ENCODE peak calls at places on chromosomes 5 and 9, in nine cellular contexts. One of them, this sample, is unnamed.

GRCh38 chr5:178230879-178231735 is 1.5 kb downstream of the PHYKPL start:
- DNase-seq in activated CD8-positive, alpha-beta memory T cell treated with anti-CD3 and anti-CD28 coated beads for 4 hours: no peak
- DNase-seq in stimulated activated CD4-positive, alpha-beta T cell treated with anti-CD3 and anti-CD28 coated beads, Interleukin-2, amount 100 ng/mL, for 48 hours: no peak
- DNase-seq in stimulated activated CD8-positive, alpha-beta memory T cell treated with anti-CD3 and anti-CD28 coated beads, Interleukin-4, amount 100 ng/mL, for 1 hour: no peak
- DNase-seq in ovary: no peak
- DNase-seq in iPS DF 6.9: no peak
- DNase-seq in mesothelial cell of epicardium: no peak
- DNase-seq in MV-4-11: no peak
- DNase-seq in NB4: no peak
- DNase-seq in this sample: peak

GRCh38 chr9:26131891-26132290 is 453.6 kb upstream of the TUSC1 start:
- DNase-seq in stimulated activated CD4-positive, alpha-beta T cell treated with anti-CD3 and anti-CD28 coated beads, Interleukin-2, amount 100 ng/mL, for 48 hours: no peak
- DNase-seq in NB4: no peak
- DNase-seq in activated CD8-positive, alpha-beta memory T cell treated with anti-CD3 and anti-CD28 coated beads for 4 hours: no peak
- DNase-seq in MV-4-11: no peak
- DNase-seq in mesothelial cell of epicardium: no peak
- DNase-seq in ovary: no peak
- DNase-seq in stimulated activated CD8-positive, alpha-beta memory T cell treated with anti-CD3 and anti-CD28 coated beads, Interleukin-4, amount 100 ng/mL, for 1 hour: no peak
- DNase-seq in iPS DF 6.9: no peak
- DNase-seq in this sample: no peak

GRCh38 chr5:68436686-68437520 is 221.3 kb downstream of the PIK3R1 start:
- DNase-seq in MV-4-11: no peak
- DNase-seq in stimulated activated CD4-positive, alpha-beta T cell treated with anti-CD3 and anti-CD28 coated beads, Interleukin-2, amount 100 ng/mL, for 48 hours: no peak
- DNase-seq in stimulated activated CD8-positive, alpha-beta memory T cell treated with anti-CD3 and anti-CD28 coated beads, Interleukin-4, amount 100 ng/mL, for 1 hour: no peak
- DNase-seq in mesothelial cell of epicardium: no peak
- DNase-seq in activated CD8-positive, alpha-beta memory T cell treated with anti-CD3 and anti-CD28 coated beads for 4 hours: no peak
- DNase-seq in NB4: no peak
- DNase-seq in iPS DF 6.9: no peak
- DNase-seq in ovary: no peak
- DNase-seq in this sample: peak

GRCh38 chr9:35664531-35665470 is at the start of gene ARHGEF39:
- DNase-seq in stimulated activated CD4-positive, alpha-beta T cell treated with anti-CD3 and anti-CD28 coated beads, Interleukin-2, amount 100 ng/mL, for 48 hours: peak
- DNase-seq in activated CD8-positive, alpha-beta memory T cell treated with anti-CD3 and anti-CD28 coated beads for 4 hours: no peak
- DNase-seq in stimulated activated CD8-positive, alpha-beta memory T cell treated with anti-CD3 and anti-CD28 coated beads, Interleukin-4, amount 100 ng/mL, for 1 hour: no peak
- DNase-seq in iPS DF 6.9: no peak
- DNase-seq in ovary: peak
- DNase-seq in mesothelial cell of epicardium: peak
- DNase-seq in NB4: peak
- DNase-seq in MV-4-11: peak
- DNase-seq in this sample: peak

GRCh38 chr5:61322738-61323429 is 9.2 kb upstream of the ZSWIM6 start:
- DNase-seq in MV-4-11: peak
- DNase-seq in ovary: no peak
- DNase-seq in iPS DF 6.9: no peak
- DNase-seq in NB4: no peak
- DNase-seq in stimulated activated CD8-positive, alpha-beta memory T cell treated with anti-CD3 and anti-CD28 coated beads, Interleukin-4, amount 100 ng/mL, for 1 hour: no peak
- DNase-seq in activated CD8-positive, alpha-beta memory T cell treated with anti-CD3 and anti-CD28 coated beads for 4 hours: no peak
- DNase-seq in mesothelial cell of epicardium: no peak
- DNase-seq in stimulated activated CD4-positive, alpha-beta T cell treated with anti-CD3 and anti-CD28 coated beads, Interleukin-2, amount 100 ng/mL, for 48 hours: no peak
- DNase-seq in this sample: peak

GRCh38 chr9:3894764-3895163 is 369.0 kb upstream of the RFX3 start:
- DNase-seq in iPS DF 6.9: no peak
- DNase-seq in NB4: no peak
- DNase-seq in ovary: no peak
- DNase-seq in mesothelial cell of epicardium: no peak
- DNase-seq in activated CD8-positive, alpha-beta memory T cell treated with anti-CD3 and anti-CD28 coated beads for 4 hours: no peak
- DNase-seq in stimulated activated CD8-positive, alpha-beta memory T cell treated with anti-CD3 and anti-CD28 coated beads, Interleukin-4, amount 100 ng/mL, for 1 hour: no peak
- DNase-seq in MV-4-11: no peak
- DNase-seq in stimulated activated CD4-positive, alpha-beta T cell treated with anti-CD3 and anti-CD28 coated beads, Interleukin-2, amount 100 ng/mL, for 48 hours: no peak
- DNase-seq in this sample: peak

GRCh38 chr5:120533581-120533980 is 69.5 kb downstream of the PRR16 start:
- DNase-seq in stimulated activated CD4-positive, alpha-beta T cell treated with anti-CD3 and anti-CD28 coated beads, Interleukin-2, amount 100 ng/mL, for 48 hours: no peak
- DNase-seq in activated CD8-positive, alpha-beta memory T cell treated with anti-CD3 and anti-CD28 coated beads for 4 hours: no peak
- DNase-seq in mesothelial cell of epicardium: no peak
- DNase-seq in NB4: no peak
- DNase-seq in iPS DF 6.9: no peak
- DNase-seq in MV-4-11: no peak
- DNase-seq in ovary: peak
- DNase-seq in stimulated activated CD8-positive, alpha-beta memory T cell treated with anti-CD3 and anti-CD28 coated beads, Interleukin-4, amount 100 ng/mL, for 1 hour: no peak
- DNase-seq in this sample: no peak

GRCh38 chr9:91589101-91589553 is 165.5 kb upstream of the NFIL3 start:
- DNase-seq in MV-4-11: no peak
- DNase-seq in activated CD8-positive, alpha-beta memory T cell treated with anti-CD3 and anti-CD28 coated beads for 4 hours: no peak
- DNase-seq in stimulated activated CD4-positive, alpha-beta T cell treated with anti-CD3 and anti-CD28 coated beads, Interleukin-2, amount 100 ng/mL, for 48 hours: no peak
- DNase-seq in NB4: peak
- DNase-seq in stimulated activated CD8-positive, alpha-beta memory T cell treated with anti-CD3 and anti-CD28 coated beads, Interleukin-4, amount 100 ng/mL, for 1 hour: no peak
- DNase-seq in ovary: peak
- DNase-seq in mesothelial cell of epicardium: peak
- DNase-seq in iPS DF 6.9: no peak
- DNase-seq in this sample: no peak

GRCh38 chr5:120516799-120517198 is 52.7 kb downstream of the PRR16 start:
- DNase-seq in iPS DF 6.9: no peak
- DNase-seq in MV-4-11: no peak
- DNase-seq in stimulated activated CD4-positive, alpha-beta T cell treated with anti-CD3 and anti-CD28 coated beads, Interleukin-2, amount 100 ng/mL, for 48 hours: no peak
- DNase-seq in ovary: no peak
- DNase-seq in activated CD8-positive, alpha-beta memory T cell treated with anti-CD3 and anti-CD28 coated beads for 4 hours: no peak
- DNase-seq in NB4: no peak
- DNase-seq in mesothelial cell of epicardium: no peak
- DNase-seq in stimulated activated CD8-positive, alpha-beta memory T cell treated with anti-CD3 and anti-CD28 coated beads, Interleukin-4, amount 100 ng/mL, for 1 hour: no peak
- DNase-seq in this sample: peak

GRCh38 chr5:174829511-174829864 is 105.1 kb downstream of the MSX2 start:
- DNase-seq in mesothelial cell of epicardium: no peak
- DNase-seq in ovary: no peak
- DNase-seq in stimulated activated CD4-positive, alpha-beta T cell treated with anti-CD3 and anti-CD28 coated beads, Interleukin-2, amount 100 ng/mL, for 48 hours: no peak
- DNase-seq in MV-4-11: no peak
- DNase-seq in stimulated activated CD8-positive, alpha-beta memory T cell treated with anti-CD3 and anti-CD28 coated beads, Interleukin-4, amount 100 ng/mL, for 1 hour: no peak
- DNase-seq in activated CD8-positive, alpha-beta memory T cell treated with anti-CD3 and anti-CD28 coated beads for 4 hours: no peak
- DNase-seq in iPS DF 6.9: no peak
- DNase-seq in NB4: no peak
- DNase-seq in this sample: no peak

GRCh38 chr5:1958211-1959010 is 75.7 kb upstream of the IRX4 start:
- DNase-seq in NB4: no peak
- DNase-seq in iPS DF 6.9: no peak
- DNase-seq in MV-4-11: no peak
- DNase-seq in activated CD8-positive, alpha-beta memory T cell treated with anti-CD3 and anti-CD28 coated beads for 4 hours: no peak
- DNase-seq in ovary: no peak
- DNase-seq in mesothelial cell of epicardium: no peak
- DNase-seq in stimulated activated CD4-positive, alpha-beta T cell treated with anti-CD3 and anti-CD28 coated beads, Interleukin-2, amount 100 ng/mL, for 48 hours: no peak
- DNase-seq in stimulated activated CD8-positive, alpha-beta memory T cell treated with anti-CD3 and anti-CD28 coated beads, Interleukin-4, amount 100 ng/mL, for 1 hour: no peak
- DNase-seq in this sample: no peak

GRCh38 chr5:10760033-10760975 is 730 bp downstream of the DAP start:
- DNase-seq in ovary: peak
- DNase-seq in stimulated activated CD4-positive, alpha-beta T cell treated with anti-CD3 and anti-CD28 coated beads, Interleukin-2, amount 100 ng/mL, for 48 hours: peak
- DNase-seq in NB4: peak
- DNase-seq in activated CD8-positive, alpha-beta memory T cell treated with anti-CD3 and anti-CD28 coated beads for 4 hours: no peak
- DNase-seq in mesothelial cell of epicardium: peak
- DNase-seq in stimulated activated CD8-positive, alpha-beta memory T cell treated with anti-CD3 and anti-CD28 coated beads, Interleukin-4, amount 100 ng/mL, for 1 hour: no peak
- DNase-seq in MV-4-11: peak
- DNase-seq in iPS DF 6.9: no peak
- DNase-seq in this sample: peak

GRCh38 chr5:108315829-108316228 is 66.1 kb downstream of the FBXL17 start:
- DNase-seq in ovary: no peak
- DNase-seq in stimulated activated CD4-positive, alpha-beta T cell treated with anti-CD3 and anti-CD28 coated beads, Interleukin-2, amount 100 ng/mL, for 48 hours: no peak
- DNase-seq in NB4: no peak
- DNase-seq in iPS DF 6.9: no peak
- DNase-seq in stimulated activated CD8-positive, alpha-beta memory T cell treated with anti-CD3 and anti-CD28 coated beads, Interleukin-4, amount 100 ng/mL, for 1 hour: no peak
- DNase-seq in MV-4-11: no peak
- DNase-seq in mesothelial cell of epicardium: no peak
- DNase-seq in activated CD8-positive, alpha-beta memory T cell treated with anti-CD3 and anti-CD28 coated beads for 4 hours: no peak
- DNase-seq in this sample: no peak

GRCh38 chr5:89071101-89071940 is 188.3 kb upstream of the MEF2C start:
- DNase-seq in iPS DF 6.9: no peak
- DNase-seq in activated CD8-positive, alpha-beta memory T cell treated with anti-CD3 and anti-CD28 coated beads for 4 hours: no peak
- DNase-seq in MV-4-11: no peak
- DNase-seq in ovary: no peak
- DNase-seq in stimulated activated CD8-positive, alpha-beta memory T cell treated with anti-CD3 and anti-CD28 coated beads, Interleukin-4, amount 100 ng/mL, for 1 hour: no peak
- DNase-seq in stimulated activated CD4-positive, alpha-beta T cell treated with anti-CD3 and anti-CD28 coated beads, Interleukin-2, amount 100 ng/mL, for 48 hours: no peak
- DNase-seq in NB4: no peak
- DNase-seq in mesothelial cell of epicardium: no peak
- DNase-seq in this sample: no peak

GRCh38 chr9:99184073-99184426 is 37.7 kb downstream of the ALG2 start:
- DNase-seq in ovary: peak
- DNase-seq in iPS DF 6.9: no peak
- DNase-seq in MV-4-11: no peak
- DNase-seq in stimulated activated CD4-positive, alpha-beta T cell treated with anti-CD3 and anti-CD28 coated beads, Interleukin-2, amount 100 ng/mL, for 48 hours: no peak
- DNase-seq in stimulated activated CD8-positive, alpha-beta memory T cell treated with anti-CD3 and anti-CD28 coated beads, Interleukin-4, amount 100 ng/mL, for 1 hour: no peak
- DNase-seq in NB4: no peak
- DNase-seq in mesothelial cell of epicardium: no peak
- DNase-seq in activated CD8-positive, alpha-beta memory T cell treated with anti-CD3 and anti-CD28 coated beads for 4 hours: no peak
- DNase-seq in this sample: no peak

GRCh38 chr5:34053133-34053532 is 10.1 kb upstream of the C1QTNF3 start:
- DNase-seq in activated CD8-positive, alpha-beta memory T cell treated with anti-CD3 and anti-CD28 coated beads for 4 hours: no peak
- DNase-seq in stimulated activated CD8-positive, alpha-beta memory T cell treated with anti-CD3 and anti-CD28 coated beads, Interleukin-4, amount 100 ng/mL, for 1 hour: no peak
- DNase-seq in NB4: no peak
- DNase-seq in stimulated activated CD4-positive, alpha-beta T cell treated with anti-CD3 and anti-CD28 coated beads, Interleukin-2, amount 100 ng/mL, for 48 hours: no peak
- DNase-seq in MV-4-11: no peak
- DNase-seq in ovary: no peak
- DNase-seq in mesothelial cell of epicardium: no peak
- DNase-seq in iPS DF 6.9: no peak
- DNase-seq in this sample: peak

GRCh38 chr5:148831590-148832565 is 5.5 kb downstream of the ADRB2 start:
- DNase-seq in mesothelial cell of epicardium: no peak
- DNase-seq in stimulated activated CD4-positive, alpha-beta T cell treated with anti-CD3 and anti-CD28 coated beads, Interleukin-2, amount 100 ng/mL, for 48 hours: no peak
- DNase-seq in ovary: no peak
- DNase-seq in MV-4-11: peak
- DNase-seq in NB4: peak
- DNase-seq in stimulated activated CD8-positive, alpha-beta memory T cell treated with anti-CD3 and anti-CD28 coated beads, Interleukin-4, amount 100 ng/mL, for 1 hour: no peak
- DNase-seq in iPS DF 6.9: no peak
- DNase-seq in activated CD8-positive, alpha-beta memory T cell treated with anti-CD3 and anti-CD28 coated beads for 4 hours: no peak
- DNase-seq in this sample: no peak

GRCh38 chr5:140298183-140298601 is 4.7 kb downstream of the PFDN1 start:
- DNase-seq in iPS DF 6.9: no peak
- DNase-seq in stimulated activated CD8-positive, alpha-beta memory T cell treated with anti-CD3 and anti-CD28 coated beads, Interleukin-4, amount 100 ng/mL, for 1 hour: no peak
- DNase-seq in MV-4-11: no peak
- DNase-seq in activated CD8-positive, alpha-beta memory T cell treated with anti-CD3 and anti-CD28 coated beads for 4 hours: no peak
- DNase-seq in NB4: no peak
- DNase-seq in ovary: no peak
- DNase-seq in stimulated activated CD4-positive, alpha-beta T cell treated with anti-CD3 and anti-CD28 coated beads, Interleukin-2, amount 100 ng/mL, for 48 hours: no peak
- DNase-seq in mesothelial cell of epicardium: no peak
- DNase-seq in this sample: peak

GRCh38 chr9:93098236-93098946 is 2.4 kb downstream of the CARD19 start:
- DNase-seq in activated CD8-positive, alpha-beta memory T cell treated with anti-CD3 and anti-CD28 coated beads for 4 hours: peak
- DNase-seq in NB4: peak
- DNase-seq in stimulated activated CD4-positive, alpha-beta T cell treated with anti-CD3 and anti-CD28 coated beads, Interleukin-2, amount 100 ng/mL, for 48 hours: peak
- DNase-seq in ovary: peak
- DNase-seq in iPS DF 6.9: no peak
- DNase-seq in MV-4-11: peak
- DNase-seq in stimulated activated CD8-positive, alpha-beta memory T cell treated with anti-CD3 and anti-CD28 coated beads, Interleukin-4, amount 100 ng/mL, for 1 hour: peak
- DNase-seq in mesothelial cell of epicardium: no peak
- DNase-seq in this sample: peak

GRCh38 chr9:104817437-104817836 is 53.5 kb downstream of the NIPSNAP3B start:
- DNase-seq in iPS DF 6.9: no peak
- DNase-seq in activated CD8-positive, alpha-beta memory T cell treated with anti-CD3 and anti-CD28 coated beads for 4 hours: no peak
- DNase-seq in stimulated activated CD4-positive, alpha-beta T cell treated with anti-CD3 and anti-CD28 coated beads, Interleukin-2, amount 100 ng/mL, for 48 hours: no peak
- DNase-seq in stimulated activated CD8-positive, alpha-beta memory T cell treated with anti-CD3 and anti-CD28 coated beads, Interleukin-4, amount 100 ng/mL, for 1 hour: no peak
- DNase-seq in NB4: no peak
- DNase-seq in ovary: no peak
- DNase-seq in MV-4-11: no peak
- DNase-seq in mesothelial cell of epicardium: no peak
- DNase-seq in this sample: no peak

GRCh38 chr5:60652206-60652605 is 47.8 kb downstream of the DEPDC1B start:
- DNase-seq in mesothelial cell of epicardium: no peak
- DNase-seq in ovary: no peak
- DNase-seq in stimulated activated CD4-positive, alpha-beta T cell treated with anti-CD3 and anti-CD28 coated beads, Interleukin-2, amount 100 ng/mL, for 48 hours: no peak
- DNase-seq in iPS DF 6.9: no peak
- DNase-seq in MV-4-11: peak
- DNase-seq in stimulated activated CD8-positive, alpha-beta memory T cell treated with anti-CD3 and anti-CD28 coated beads, Interleukin-4, amount 100 ng/mL, for 1 hour: no peak
- DNase-seq in NB4: peak
- DNase-seq in activated CD8-positive, alpha-beta memory T cell treated with anti-CD3 and anti-CD28 coated beads for 4 hours: no peak
- DNase-seq in this sample: peak

GRCh38 chr5:149667084-149667826 is 62.9 kb upstream of the PPARGC1B start:
- DNase-seq in iPS DF 6.9: peak
- DNase-seq in stimulated activated CD4-positive, alpha-beta T cell treated with anti-CD3 and anti-CD28 coated beads, Interleukin-2, amount 100 ng/mL, for 48 hours: peak
- DNase-seq in activated CD8-positive, alpha-beta memory T cell treated with anti-CD3 and anti-CD28 coated beads for 4 hours: no peak
- DNase-seq in ovary: no peak
- DNase-seq in NB4: peak
- DNase-seq in MV-4-11: peak
- DNase-seq in stimulated activated CD8-positive, alpha-beta memory T cell treated with anti-CD3 and anti-CD28 coated beads, Interleukin-4, amount 100 ng/mL, for 1 hour: no peak
- DNase-seq in mesothelial cell of epicardium: no peak
- DNase-seq in this sample: peak

GRCh38 chr9:134408939-134409737 is 82.9 kb downstream of the RXRA start:
- DNase-seq in activated CD8-positive, alpha-beta memory T cell treated with anti-CD3 and anti-CD28 coated beads for 4 hours: no peak
- DNase-seq in MV-4-11: peak
- DNase-seq in stimulated activated CD4-positive, alpha-beta T cell treated with anti-CD3 and anti-CD28 coated beads, Interleukin-2, amount 100 ng/mL, for 48 hours: no peak
- DNase-seq in stimulated activated CD8-positive, alpha-beta memory T cell treated with anti-CD3 and anti-CD28 coated beads, Interleukin-4, amount 100 ng/mL, for 1 hour: no peak
- DNase-seq in mesothelial cell of epicardium: no peak
- DNase-seq in ovary: no peak
- DNase-seq in iPS DF 6.9: no peak
- DNase-seq in NB4: peak
- DNase-seq in this sample: no peak

GRCh38 chr9:21789541-21790037 is 12.8 kb upstream of the MTAP start:
- DNase-seq in mesothelial cell of epicardium: no peak
- DNase-seq in stimulated activated CD4-positive, alpha-beta T cell treated with anti-CD3 and anti-CD28 coated beads, Interleukin-2, amount 100 ng/mL, for 48 hours: no peak
- DNase-seq in MV-4-11: peak
- DNase-seq in ovary: peak
- DNase-seq in iPS DF 6.9: peak
- DNase-seq in activated CD8-positive, alpha-beta memory T cell treated with anti-CD3 and anti-CD28 coated beads for 4 hours: no peak
- DNase-seq in NB4: no peak
- DNase-seq in stimulated activated CD8-positive, alpha-beta memory T cell treated with anti-CD3 and anti-CD28 coated beads, Interleukin-4, amount 100 ng/mL, for 1 hour: no peak
- DNase-seq in this sample: peak

GRCh38 chr5:34576849-34577248 is 79.3 kb upstream of the RAI14 start:
- DNase-seq in stimulated activated CD8-positive, alpha-beta memory T cell treated with anti-CD3 and anti-CD28 coated beads, Interleukin-4, amount 100 ng/mL, for 1 hour: no peak
- DNase-seq in NB4: no peak
- DNase-seq in iPS DF 6.9: no peak
- DNase-seq in MV-4-11: no peak
- DNase-seq in activated CD8-positive, alpha-beta memory T cell treated with anti-CD3 and anti-CD28 coated beads for 4 hours: no peak
- DNase-seq in ovary: no peak
- DNase-seq in mesothelial cell of epicardium: no peak
- DNase-seq in stimulated activated CD4-positive, alpha-beta T cell treated with anti-CD3 and anti-CD28 coated beads, Interleukin-2, amount 100 ng/mL, for 48 hours: no peak
- DNase-seq in this sample: no peak

GRCh38 chr5:77209495-77210090 is 887 bp upstream of the PDE8B start:
- DNase-seq in activated CD8-positive, alpha-beta memory T cell treated with anti-CD3 and anti-CD28 coated beads for 4 hours: no peak
- DNase-seq in NB4: no peak
- DNase-seq in mesothelial cell of epicardium: no peak
- DNase-seq in MV-4-11: no peak
- DNase-seq in ovary: no peak
- DNase-seq in iPS DF 6.9: no peak
- DNase-seq in stimulated activated CD4-positive, alpha-beta T cell treated with anti-CD3 and anti-CD28 coated beads, Interleukin-2, amount 100 ng/mL, for 48 hours: no peak
- DNase-seq in stimulated activated CD8-positive, alpha-beta memory T cell treated with anti-CD3 and anti-CD28 coated beads, Interleukin-4, amount 100 ng/mL, for 1 hour: no peak
- DNase-seq in this sample: no peak

GRCh38 chr9:32698706-32699277 is 63.3 kb upstream of the TAF1L start:
- DNase-seq in mesothelial cell of epicardium: no peak
- DNase-seq in ovary: no peak
- DNase-seq in NB4: no peak
- DNase-seq in iPS DF 6.9: no peak
- DNase-seq in stimulated activated CD8-positive, alpha-beta memory T cell treated with anti-CD3 and anti-CD28 coated beads, Interleukin-4, amount 100 ng/mL, for 1 hour: no peak
- DNase-seq in stimulated activated CD4-positive, alpha-beta T cell treated with anti-CD3 and anti-CD28 coated beads, Interleukin-2, amount 100 ng/mL, for 48 hours: no peak
- DNase-seq in MV-4-11: no peak
- DNase-seq in activated CD8-positive, alpha-beta memory T cell treated with anti-CD3 and anti-CD28 coated beads for 4 hours: no peak
- DNase-seq in this sample: no peak

GRCh38 chr5:125719681-125720676 is 703.2 kb upstream of the GRAMD2B start:
- DNase-seq in NB4: no peak
- DNase-seq in mesothelial cell of epicardium: no peak
- DNase-seq in stimulated activated CD8-positive, alpha-beta memory T cell treated with anti-CD3 and anti-CD28 coated beads, Interleukin-4, amount 100 ng/mL, for 1 hour: no peak
- DNase-seq in MV-4-11: no peak
- DNase-seq in stimulated activated CD4-positive, alpha-beta T cell treated with anti-CD3 and anti-CD28 coated beads, Interleukin-2, amount 100 ng/mL, for 48 hours: no peak
- DNase-seq in iPS DF 6.9: no peak
- DNase-seq in ovary: no peak
- DNase-seq in activated CD8-positive, alpha-beta memory T cell treated with anti-CD3 and anti-CD28 coated beads for 4 hours: no peak
- DNase-seq in this sample: no peak

GRCh38 chr9:19209188-19209587 is 21.3 kb upstream of the DENND4C start:
- DNase-seq in stimulated activated CD8-positive, alpha-beta memory T cell treated with anti-CD3 and anti-CD28 coated beads, Interleukin-4, amount 100 ng/mL, for 1 hour: no peak
- DNase-seq in mesothelial cell of epicardium: no peak
- DNase-seq in NB4: no peak
- DNase-seq in stimulated activated CD4-positive, alpha-beta T cell treated with anti-CD3 and anti-CD28 coated beads, Interleukin-2, amount 100 ng/mL, for 48 hours: no peak
- DNase-seq in iPS DF 6.9: no peak
- DNase-seq in activated CD8-positive, alpha-beta memory T cell treated with anti-CD3 and anti-CD28 coated beads for 4 hours: no peak
- DNase-seq in ovary: no peak
- DNase-seq in MV-4-11: no peak
- DNase-seq in this sample: no peak

GRCh38 chr5:71601222-71602026 is 14.3 kb downstream of the MCCC2 start:
- DNase-seq in MV-4-11: peak
- DNase-seq in iPS DF 6.9: peak
- DNase-seq in stimulated activated CD8-positive, alpha-beta memory T cell treated with anti-CD3 and anti-CD28 coated beads, Interleukin-4, amount 100 ng/mL, for 1 hour: peak
- DNase-seq in NB4: peak
- DNase-seq in activated CD8-positive, alpha-beta memory T cell treated with anti-CD3 and anti-CD28 coated beads for 4 hours: peak
- DNase-seq in ovary: peak
- DNase-seq in stimulated activated CD4-positive, alpha-beta T cell treated with anti-CD3 and anti-CD28 coated beads, Interleukin-2, amount 100 ng/mL, for 48 hours: peak
- DNase-seq in mesothelial cell of epicardium: no peak
- DNase-seq in this sample: peak

GRCh38 chr5:28408186-28408585 is 1369.8 kb upstream of the CDH9 start:
- DNase-seq in iPS DF 6.9: no peak
- DNase-seq in activated CD8-positive, alpha-beta memory T cell treated with anti-CD3 and anti-CD28 coated beads for 4 hours: no peak
- DNase-seq in ovary: no peak
- DNase-seq in stimulated activated CD4-positive, alpha-beta T cell treated with anti-CD3 and anti-CD28 coated beads, Interleukin-2, amount 100 ng/mL, for 48 hours: no peak
- DNase-seq in mesothelial cell of epicardium: no peak
- DNase-seq in stimulated activated CD8-positive, alpha-beta memory T cell treated with anti-CD3 and anti-CD28 coated beads, Interleukin-4, amount 100 ng/mL, for 1 hour: no peak
- DNase-seq in MV-4-11: no peak
- DNase-seq in NB4: no peak
- DNase-seq in this sample: no peak